ENCODE peak calls at places on chromosomes 12 and 14, in six cellular contexts. One of them, this sample, is unnamed.

GRCh38 chr14:95444132-95445129 is 72.0 kb downstream of the SYNE3 start:
- DNase-seq in A549: no peak
- DNase-seq in fibroblast of lung: no peak
- DNase-seq in lung: no peak
- DNase-seq in left ventricle myocardium inferior: no peak
- DNase-seq in sigmoid colon: no peak
- DNase-seq in this sample: no peak

GRCh38 chr12:13234045-13234641 is 37.6 kb downstream of the EMP1 start:
- DNase-seq in A549: peak; percentile 73
- DNase-seq in fibroblast of lung: peak; percentile 76
- DNase-seq in lung: peak; percentile 61
- DNase-seq in left ventricle myocardium inferior: no peak
- DNase-seq in sigmoid colon: no peak
- DNase-seq in this sample: peak; percentile 53

GRCh38 chr12:66190519-66191406 is 1.7 kb downstream of the IRAK3 start:
- DNase-seq in A549: no peak
- DNase-seq in fibroblast of lung: peak; percentile 54
- DNase-seq in lung: no peak
- DNase-seq in left ventricle myocardium inferior: no peak
- DNase-seq in sigmoid colon: no peak
- DNase-seq in this sample: no peak

GRCh38 chr14:69325646-69326265 is 65.8 kb downstream of the GALNT16 start:
- DNase-seq in A549: peak; percentile 48
- DNase-seq in fibroblast of lung: no peak
- DNase-seq in lung: no peak
- DNase-seq in left ventricle myocardium inferior: no peak
- DNase-seq in sigmoid colon: peak; percentile 50
- DNase-seq in this sample: peak; percentile 5

GRCh38 chr12:59637657-59638150 is 41.9 kb downstream of the SLC16A7 start:
- DNase-seq in A549: no peak
- DNase-seq in fibroblast of lung: peak; percentile 30
- DNase-seq in lung: no peak
- DNase-seq in left ventricle myocardium inferior: no peak
- DNase-seq in sigmoid colon: no peak
- DNase-seq in this sample: no peak

GRCh38 chr12:16112626-16113560 is 164.6 kb downstream of the SLC15A5 start:
- DNase-seq in A549: no peak
- DNase-seq in fibroblast of lung: no peak
- DNase-seq in lung: no peak
- DNase-seq in left ventricle myocardium inferior: no peak
- DNase-seq in sigmoid colon: no peak
- DNase-seq in this sample: no peak

GRCh38 chr14:64217747-64218146 is 76.4 kb downstream of the ESR2 start:
- DNase-seq in A549: no peak
- DNase-seq in fibroblast of lung: no peak
- DNase-seq in lung: no peak
- DNase-seq in left ventricle myocardium inferior: no peak
- DNase-seq in sigmoid colon: no peak
- DNase-seq in this sample: no peak

GRCh38 chr14:55416866-55417265 is 5.2 kb upstream of the ATG14 start:
- DNase-seq in A549: no peak
- DNase-seq in fibroblast of lung: no peak
- DNase-seq in lung: no peak
- DNase-seq in left ventricle myocardium inferior: no peak
- DNase-seq in sigmoid colon: no peak
- DNase-seq in this sample: no peak

GRCh38 chr14:106134901-106135300 is 608.5 kb downstream of the TMEM121 start:
- DNase-seq in A549: no peak
- DNase-seq in fibroblast of lung: no peak
- DNase-seq in lung: no peak
- DNase-seq in left ventricle myocardium inferior: no peak
- DNase-seq in sigmoid colon: no peak
- DNase-seq in this sample: no peak

GRCh38 chr12:121903202-121903601 is 14.6 kb downstream of the PSMD9 start:
- DNase-seq in A549: no peak
- DNase-seq in fibroblast of lung: peak; percentile 36
- DNase-seq in lung: no peak
- DNase-seq in left ventricle myocardium inferior: no peak
- DNase-seq in sigmoid colon: no peak
- DNase-seq in this sample: no peak

GRCh38 chr12:93960521-93960920 is 187.9 kb upstream of the PLXNC1 start:
- DNase-seq in A549: no peak
- DNase-seq in fibroblast of lung: peak; percentile 52
- DNase-seq in lung: no peak
- DNase-seq in left ventricle myocardium inferior: no peak
- DNase-seq in sigmoid colon: no peak
- DNase-seq in this sample: no peak

GRCh38 chr14:33564774-33565630 is 385.9 kb downstream of the EGLN3 start:
- DNase-seq in A549: no peak
- DNase-seq in fibroblast of lung: no peak
- DNase-seq in lung: no peak
- DNase-seq in left ventricle myocardium inferior: no peak
- DNase-seq in sigmoid colon: no peak
- DNase-seq in this sample: no peak

GRCh38 chr12:57244306-57244696 is 6.7 kb downstream of the STAC3 start:
- DNase-seq in A549: no peak
- DNase-seq in fibroblast of lung: no peak
- DNase-seq in lung: no peak
- DNase-seq in left ventricle myocardium inferior: no peak
- DNase-seq in sigmoid colon: peak; percentile 53
- DNase-seq in this sample: no peak

GRCh38 chr14:34325493-34325892 is 136.5 kb downstream of the SPTSSA start:
- DNase-seq in A549: no peak
- DNase-seq in fibroblast of lung: no peak
- DNase-seq in lung: no peak
- DNase-seq in left ventricle myocardium inferior: no peak
- DNase-seq in sigmoid colon: no peak
- DNase-seq in this sample: no peak

GRCh38 chr12:113697646-113698504 is 226.2 kb upstream of the LHX5 start:
- DNase-seq in A549: no peak
- DNase-seq in fibroblast of lung: no peak
- DNase-seq in lung: no peak
- DNase-seq in left ventricle myocardium inferior: no peak
- DNase-seq in sigmoid colon: no peak
- DNase-seq in this sample: no peak

GRCh38 chr14:86334355-86334754 is 804.4 kb downstream of the FLRT2 start:
- DNase-seq in A549: no peak
- DNase-seq in fibroblast of lung: no peak
- DNase-seq in lung: no peak
- DNase-seq in left ventricle myocardium inferior: no peak
- DNase-seq in sigmoid colon: no peak
- DNase-seq in this sample: no peak

GRCh38 chr12:103771466-103771865 is 69.6 kb downstream of the NT5DC3 start:
- DNase-seq in A549: peak; percentile 59
- DNase-seq in fibroblast of lung: peak; percentile 61
- DNase-seq in lung: peak; percentile 36
- DNase-seq in left ventricle myocardium inferior: no peak
- DNase-seq in sigmoid colon: peak; percentile 68
- DNase-seq in this sample: peak; percentile 31

GRCh38 chr14:60561845-60562746 is 53.1 kb downstream of the SIX6 start:
- DNase-seq in A549: peak; percentile 52
- DNase-seq in fibroblast of lung: peak; percentile 84
- DNase-seq in lung: no peak
- DNase-seq in left ventricle myocardium inferior: no peak
- DNase-seq in sigmoid colon: peak; percentile 67
- DNase-seq in this sample: peak; percentile 37

GRCh38 chr12:32671930-32672785 is 6.9 kb upstream of the DNM1L start:
- DNase-seq in A549: peak; percentile 61
- DNase-seq in fibroblast of lung: peak; percentile 87
- DNase-seq in lung: no peak
- DNase-seq in left ventricle myocardium inferior: no peak
- DNase-seq in sigmoid colon: no peak
- DNase-seq in this sample: peak; percentile 67

GRCh38 chr12:124702736-124703135 is 135.3 kb upstream of the NCOR2 start:
- DNase-seq in A549: no peak
- DNase-seq in fibroblast of lung: no peak
- DNase-seq in lung: no peak
- DNase-seq in left ventricle myocardium inferior: no peak
- DNase-seq in sigmoid colon: no peak
- DNase-seq in this sample: no peak

GRCh38 chr12:89051065-89051677 is 301.1 kb downstream of the DUSP6 start:
- DNase-seq in A549: peak; percentile 51
- DNase-seq in fibroblast of lung: peak; percentile 82
- DNase-seq in lung: peak; percentile 33
- DNase-seq in left ventricle myocardium inferior: no peak
- DNase-seq in sigmoid colon: no peak
- DNase-seq in this sample: peak; percentile 8

GRCh38 chr14:95133282-95133681 is 24.0 kb downstream of the DICER1 start:
- DNase-seq in A549: no peak
- DNase-seq in fibroblast of lung: no peak
- DNase-seq in lung: no peak
- DNase-seq in left ventricle myocardium inferior: no peak
- DNase-seq in sigmoid colon: no peak
- DNase-seq in this sample: no peak

GRCh38 chr14:28603606-28604005 is 163.0 kb upstream of the FOXG1 start:
- DNase-seq in A549: no peak
- DNase-seq in fibroblast of lung: peak; percentile 10
- DNase-seq in lung: no peak
- DNase-seq in left ventricle myocardium inferior: no peak
- DNase-seq in sigmoid colon: no peak
- DNase-seq in this sample: no peak

GRCh38 chr12:122975790-122976647 is 975 bp downstream of the OGFOD2 start:
- DNase-seq in A549: no peak
- DNase-seq in fibroblast of lung: no peak
- DNase-seq in lung: no peak
- DNase-seq in left ventricle myocardium inferior: no peak
- DNase-seq in sigmoid colon: no peak
- DNase-seq in this sample: no peak

GRCh38 chr14:70908918-70909641 is 1.8 kb downstream of the PCNX1 start:
- DNase-seq in A549: no peak
- DNase-seq in fibroblast of lung: no peak
- DNase-seq in lung: no peak
- DNase-seq in left ventricle myocardium inferior: no peak
- DNase-seq in sigmoid colon: no peak
- DNase-seq in this sample: no peak

GRCh38 chr12:11684393-11684792 is 34.9 kb downstream of the ETV6 start:
- DNase-seq in A549: no peak
- DNase-seq in fibroblast of lung: no peak
- DNase-seq in lung: no peak
- DNase-seq in left ventricle myocardium inferior: no peak
- DNase-seq in sigmoid colon: no peak
- DNase-seq in this sample: no peak

GRCh38 chr12:121803861-121804416 is at the start of gene SETD1B:
- DNase-seq in A549: no peak
- DNase-seq in fibroblast of lung: peak; percentile 61
- DNase-seq in lung: peak; percentile 71
- DNase-seq in left ventricle myocardium inferior: peak; percentile 68
- DNase-seq in sigmoid colon: peak; percentile 85
- DNase-seq in this sample: peak; percentile 75

GRCh38 chr12:50538178-50538577 is 33.4 kb downstream of the DIP2B start:
- DNase-seq in A549: no peak
- DNase-seq in fibroblast of lung: no peak
- DNase-seq in lung: no peak
- DNase-seq in left ventricle myocardium inferior: no peak
- DNase-seq in sigmoid colon: no peak
- DNase-seq in this sample: no peak

GRCh38 chr14:30725763-30726162 is 103.6 kb downstream of the SCFD1 start:
- DNase-seq in A549: no peak
- DNase-seq in fibroblast of lung: no peak
- DNase-seq in lung: no peak
- DNase-seq in left ventricle myocardium inferior: no peak
- DNase-seq in sigmoid colon: no peak
- DNase-seq in this sample: no peak

DNA sequence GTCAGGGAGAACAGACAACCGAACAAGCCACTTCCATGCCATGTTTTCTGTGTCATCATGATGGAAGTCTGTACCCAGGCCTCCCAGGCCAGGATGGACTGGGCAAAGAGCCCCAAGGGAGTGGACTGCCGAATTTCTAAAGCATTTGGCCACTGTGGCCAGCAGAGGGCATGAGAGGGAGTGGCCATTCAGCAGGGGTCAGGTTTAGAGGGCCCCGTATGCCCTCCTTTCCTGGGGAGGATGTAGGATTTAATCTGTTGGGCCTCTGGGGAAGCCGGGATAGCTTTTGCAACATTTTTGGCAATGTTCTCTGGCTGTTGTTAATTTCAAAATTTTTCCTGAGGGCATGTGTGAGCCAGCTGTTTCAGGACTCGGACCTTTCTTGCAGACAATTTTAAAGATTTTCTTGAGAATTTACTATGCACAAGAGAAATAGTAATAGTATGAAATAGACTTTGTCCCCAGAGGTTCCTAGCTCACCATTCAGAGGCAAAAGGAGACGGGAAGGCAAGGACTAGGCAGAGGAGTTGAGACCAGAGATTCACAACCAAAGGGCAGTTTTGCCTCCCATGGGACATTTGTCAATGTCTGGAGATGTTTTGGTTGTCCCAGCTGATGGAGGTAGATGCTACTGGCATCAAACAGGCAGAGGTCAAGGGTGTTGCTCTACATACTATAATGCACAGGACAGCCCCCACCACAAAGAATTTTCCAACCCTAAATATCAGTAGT is 18.0 kb downstream of the ACACB start:
- DNase-seq in A549: peak; percentile 62
- DNase-seq in fibroblast of lung: peak; percentile 72
- DNase-seq in lung: peak; percentile 42
- DNase-seq in left ventricle myocardium inferior: peak; percentile 58
- DNase-seq in sigmoid colon: peak; percentile 68
- DNase-seq in this sample: peak; percentile 56
- H3K4me1 ChIP-seq in A549: no peaks in the 10 kb centered on the region
- H3K4me1 ChIP-seq in fibroblast of lung: no peaks in the 10 kb centered on the region
- H3K4me1 ChIP-seq in lung: peaks cover 3% of the 10 kb centered on the region
- H3K4me1 ChIP-seq in left ventricle myocardium inferior: peaks cover 100% of the 10 kb centered on the region
- H3K4me1 ChIP-seq in sigmoid colon: no peaks in the 10 kb centered on the region
- H3K4me1 ChIP-seq in this sample: peaks cover 52% of the 10 kb centered on the region

DNA sequence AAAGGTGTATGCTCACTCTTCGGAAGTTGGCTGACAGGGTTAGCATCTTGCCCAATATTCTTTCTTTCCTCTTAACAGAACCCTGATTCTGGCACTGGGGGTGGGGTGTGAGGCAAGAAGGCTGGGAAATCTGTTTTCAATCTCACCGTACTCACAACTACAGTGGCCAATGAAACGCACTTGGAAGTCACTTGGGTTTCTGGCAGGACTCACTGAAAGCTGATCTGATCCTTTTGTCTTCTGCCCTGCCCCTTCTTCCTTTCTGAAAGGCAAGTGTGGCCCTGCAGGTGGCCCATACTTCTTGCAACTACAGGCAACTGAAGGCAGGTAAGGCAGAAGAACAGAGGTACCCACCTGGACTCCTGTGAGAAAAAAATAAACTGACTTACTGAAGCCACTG is 106.9 kb downstream of the STXBP6 start:
- DNase-seq in A549: no peak
- DNase-seq in fibroblast of lung: peak; percentile 47
- DNase-seq in lung: no peak
- DNase-seq in left ventricle myocardium inferior: peak; percentile 30
- DNase-seq in sigmoid colon: peak; percentile 87
- DNase-seq in this sample: no peak
- H3K4me1 ChIP-seq in A549: no peaks in the 10 kb centered on the region
- H3K4me1 ChIP-seq in fibroblast of lung: no peaks in the 10 kb centered on the region
- H3K4me1 ChIP-seq in lung: peaks cover 1% of the 10 kb centered on the region
- H3K4me1 ChIP-seq in left ventricle myocardium inferior: peaks cover 77% of the 10 kb centered on the region
- H3K4me1 ChIP-seq in sigmoid colon: no peaks in the 10 kb centered on the region
- H3K4me1 ChIP-seq in this sample: peaks cover 43% of the 10 kb centered on the region

GRCh38 chr12:1530592-1531159 is 63.7 kb downstream of the FBXL14 start:
- DNase-seq in A549: no peak
- DNase-seq in fibroblast of lung: no peak
- DNase-seq in lung: no peak
- DNase-seq in left ventricle myocardium inferior: no peak
- DNase-seq in sigmoid colon: no peak
- DNase-seq in this sample: no peak
- H3K4me1 ChIP-seq in A549: peaks cover 13% of the 10 kb centered on the region
- H3K4me1 ChIP-seq in fibroblast of lung: peaks cover 21% of the 10 kb centered on the region
- H3K4me1 ChIP-seq in lung: peaks cover 5% of the 10 kb centered on the region
- H3K4me1 ChIP-seq in left ventricle myocardium inferior: peaks cover 17% of the 10 kb centered on the region
- H3K4me1 ChIP-seq in sigmoid colon: no peaks in the 10 kb centered on the region
- H3K4me1 ChIP-seq in this sample: peaks cover 6% of the 10 kb centered on the region

GRCh38 chr14:100066984-100067383 is 1.8 kb downstream of the EVL start:
- DNase-seq in A549: no peak
- DNase-seq in fibroblast of lung: no peak
- DNase-seq in lung: no peak
- DNase-seq in left ventricle myocardium inferior: no peak
- DNase-seq in sigmoid colon: no peak
- DNase-seq in this sample: no peak
- H3K4me1 ChIP-seq in A549: peaks cover 7% of the 10 kb centered on the region
- H3K4me1 ChIP-seq in fibroblast of lung: peaks cover 2% of the 10 kb centered on the region
- H3K4me1 ChIP-seq in lung: peaks cover 10% of the 10 kb centered on the region
- H3K4me1 ChIP-seq in left ventricle myocardium inferior: peaks cover 43% of the 10 kb centered on the region
- H3K4me1 ChIP-seq in sigmoid colon: no peaks in the 10 kb centered on the region
- H3K4me1 ChIP-seq in this sample: no peaks in the 10 kb centered on the region